ENCODE peak calls at places on chromosomes 4 and X, in five cellular contexts. N is NT2/D1, T is GM12878, O is H1, M is HepG2. Q is an unnamed sample.

GRCh38 chr4:113646456-113646809 is 115.1 kb downstream of the CAMK2D start:
- DNase-seq in N (peak), T (no peak), O (peak), M (no peak), Q (no peak)

GRCh38 chr4:52665592-52665991 is 6.5 kb upstream of the USP46 start:
- DNase-seq in N (no peak), T (no peak), O (no peak), M (peak), Q (no peak)

GRCh38 chr4:19266566-19266965 is 985.1 kb upstream of the SLIT2 start:
- DNase-seq in N (peak), T (no peak), O (no peak), M (no peak), Q (no peak)

GRCh38 chr4:169823685-169824084 is 65.9 kb upstream of the HPF1 start:
- DNase-seq in N (peak), T (no peak), O (peak), M (peak), Q (peak)

GRCh38 chr4:123235431-123235830 is 161.2 kb upstream of the SPRY1 start:
- DNase-seq in N (no peak), T (no peak), O (no peak), M (no peak), Q (no peak)

GRCh38 chrX:37370499-37371141 is 21.5 kb downstream of the PRRG1 start:
- DNase-seq in N (no peak), T (no peak), O (no peak), M (no peak), Q (no peak)

GRCh38 chrX:63361494-63361893 is 10.4 kb upstream of the SPIN4 start:
- DNase-seq in N (no peak), T (no peak), O (no peak), M (no peak), Q (no peak)

GRCh38 chr4:151887151-151887815 is 126.5 kb upstream of the GATB start:
- DNase-seq in N (no peak), T (peak), O (no peak), M (no peak), Q (no peak)

GRCh38 chr4:153432971-153433752 is 33.0 kb upstream of the TMEM131L start:
- DNase-seq in N (peak), T (peak), O (peak), M (peak), Q (peak)

GRCh38 chr4:181792641-181793612 is 450.3 kb upstream of the TENM3 start:
- DNase-seq in N (no peak), T (no peak), O (no peak), M (no peak), Q (no peak)

GRCh38 chrX:103464071-103464773 is 55.1 kb downstream of the RAB40A start:
- DNase-seq in N (no peak), T (no peak), O (no peak), M (peak), Q (peak)

GRCh38 chr4:188372856-188373255 is 233.6 kb downstream of the TRIML1 start:
- DNase-seq in N (peak), T (no peak), O (no peak), M (peak), Q (no peak)

GRCh38 chr4:172858731-172859230 is 309.8 kb upstream of the GALNT7 start:
- DNase-seq in N (no peak), T (no peak), O (no peak), M (no peak), Q (no peak)

GRCh38 chr4:118743867-118744266 is 58.7 kb downstream of the METTL14 start:
- DNase-seq in N (no peak), T (no peak), O (no peak), M (no peak), Q (no peak)

GRCh38 chrX:135707880-135708279 is 5.6 kb upstream of the CT45A1 start:
- DNase-seq in N (peak), T (no peak), O (peak), M (peak), Q (peak)

GRCh38 chr4:148359769-148360168 is 82.4 kb downstream of the NR3C2 start:
- DNase-seq in N (no peak), T (no peak), O (no peak), M (no peak), Q (no peak)

GRCh38 chrX:9464435-9465371 is at the start of gene TBL1X:
- DNase-seq in N (no peak), T (no peak), O (peak), M (peak), Q (peak)

GRCh38 chrX:49155243-49155899 is 7.2 kb upstream of the MAGIX start:
- DNase-seq in N (peak), T (no peak), O (peak), M (no peak), Q (no peak)

GRCh38 chr4:81905966-81906365 is 434.3 kb upstream of the RASGEF1B start:
- DNase-seq in N (no peak), T (peak), O (no peak), M (peak), Q (no peak)

GRCh38 chr4:151218343-151218742 is 58.6 kb upstream of the PRSS48 start:
- DNase-seq in N (no peak), T (no peak), O (no peak), M (no peak), Q (no peak)

GRCh38 chr4:184763150-184763780 is 29.4 kb upstream of the CENPU start:
- DNase-seq in N (no peak), T (no peak), O (no peak), M (no peak), Q (no peak)
- TF ChIP-seq SUZ12 in N (no peak), T (no peak), O (no peak), M (no peak), Q (no peak)

GRCh38 chrX:40284852-40285251 is 187.1 kb upstream of the BCOR start:
- DNase-seq in N (no peak), T (no peak), O (no peak), M (no peak), Q (no peak)

GRCh38 chrX:40282348-40282747 is 184.6 kb upstream of the BCOR start:
- DNase-seq in N (no peak), T (no peak), O (no peak), M (no peak), Q (no peak)

GRCh38 chrX:40283981-40284380 is 186.2 kb upstream of the BCOR start:
- DNase-seq in N (no peak), T (no peak), O (no peak), M (no peak), Q (no peak)

GRCh38 chrX:40281341-40282005 is 183.7 kb upstream of the BCOR start:
- DNase-seq in N (no peak), T (no peak), O (no peak), M (no peak), Q (no peak)

GRCh38 chrX:40282901-40283674 is 185.3 kb upstream of the BCOR start:
- DNase-seq in N (no peak), T (no peak), O (no peak), M (no peak), Q (no peak)
- TF ChIP-seq SUZ12 in N (no peak), T (no peak), O (no peak), M (no peak), Q (no peak)

GRCh38 chr4:146110847-146111485 is 64.6 kb upstream of the LSM6 start:
- DNase-seq in N (no peak), T (no peak), O (no peak), M (peak), Q (no peak)
- TF ChIP-seq SUZ12 in N (no peak), T (no peak), O (no peak), M (no peak), Q (no peak)

GRCh38 chr4:94909645-94910044 is 151.9 kb downstream of the BMPR1B start:
- DNase-seq in N (no peak), T (no peak), O (no peak), M (no peak), Q (no peak)

GRCh38 chr4:94905511-94905910 is 147.8 kb downstream of the BMPR1B start:
- DNase-seq in N (no peak), T (no peak), O (no peak), M (no peak), Q (no peak)

GRCh38 chr4:94913316-94913715 is 155.6 kb downstream of the BMPR1B start:
- DNase-seq in N (no peak), T (no peak), O (no peak), M (no peak), Q (no peak)

GRCh38 chr4:94912606-94913005 is 154.9 kb downstream of the BMPR1B start:
- DNase-seq in N (no peak), T (no peak), O (no peak), M (no peak), Q (no peak)

DNA sequence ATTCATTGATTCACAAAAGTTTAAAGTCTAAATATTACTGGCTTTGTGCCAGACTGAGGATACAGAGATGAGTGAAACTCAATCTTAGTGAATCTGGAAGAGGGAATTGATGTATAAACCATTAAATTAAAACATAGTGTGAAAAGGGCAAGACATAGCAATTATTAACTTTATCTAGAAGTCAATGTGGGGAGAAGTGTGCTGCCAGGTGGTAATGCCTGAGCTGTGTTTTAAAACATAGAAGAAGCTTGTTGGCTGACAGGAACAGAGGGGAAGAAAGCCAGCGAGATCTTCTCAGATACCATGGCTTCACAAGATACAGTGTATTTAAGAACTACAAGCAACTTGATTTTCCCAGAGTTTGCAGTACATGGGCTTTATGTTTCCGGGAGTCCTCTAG is 153.4 kb downstream of the BMPR1B start:
- DNase-seq in N (no peak), T (no peak), O (no peak), M (no peak), Q (no peak)
- TF ChIP-seq SUZ12 in N (no peak), T (no peak), O (no peak), M (no peak), Q (no peak)

Q was measured in HEK293T.